ENCODE peak calls at places on chromosomes 16 and 17, in five cellular contexts. O is HepG2, U is GM12878, Y is GM12891, N is K562. C is an unnamed sample.

GRCh38 chr17:65055280-65055707 is 1.2 kb downstream of the GNA13 start:
- DNase-seq in O (no peak), U (no peak), Y (no peak), N (no peak), C (no peak)

GRCh38 chr17:61009619-61010018 is 332.0 kb downstream of the BCAS3 start:
- DNase-seq in O (no peak), U (peak), Y (no peak), N (no peak), C (no peak)

GRCh38 chr16:27745348-27745747 is 195.4 kb downstream of the KATNIP start:
- DNase-seq in O (peak), U (no peak), Y (no peak), N (no peak), C (no peak)

GRCh38 chr16:24036614-24037013 is 200.8 kb downstream of the PRKCB start:
- DNase-seq in O (peak), U (no peak), Y (peak), N (peak), C (peak)

GRCh38 chr16:11484691-11485258 is 101.9 kb downstream of the LITAF start:
- DNase-seq in O (no peak), U (no peak), Y (no peak), N (no peak), C (no peak)

GRCh38 chr16:28321700-28322411 is 29.5 kb downstream of the SBK1 start:
- DNase-seq in O (peak), U (no peak), Y (peak), N (peak), C (peak)

GRCh38 chr17:35588196-35588920 is 1.2 kb downstream of the AP2B1 start:
- DNase-seq in O (no peak), U (no peak), Y (no peak), N (no peak), C (no peak)

GRCh38 chr17:45224671-45225050 is 3.0 kb downstream of the FMNL1 start:
- DNase-seq in O (no peak), U (no peak), Y (no peak), N (no peak), C (peak)

GRCh38 chr17:2893422-2893914 is 97.2 kb downstream of the RAP1GAP2 start:
- DNase-seq in O (no peak), U (no peak), Y (no peak), N (no peak), C (no peak)

GRCh38 chr17:65074778-65075250 is 18.3 kb upstream of the GNA13 start:
- DNase-seq in O (peak), U (no peak), Y (no peak), N (peak), C (no peak)

GRCh38 chr16:9885457-9885856 is 296.8 kb downstream of the GRIN2A start:
- DNase-seq in O (no peak), U (no peak), Y (no peak), N (no peak), C (no peak)

GRCh38 chr17:8630227-8630801 is at the start of gene MYH10:
- DNase-seq in O (no peak), U (no peak), Y (no peak), N (peak), C (peak)
- TF ChIP-seq TAF1 in O (peak), U (no peak), Y (peak), N (peak), C (no peak)

GRCh38 chr16:3020247-3020603 is at the start of gene TNFRSF12A:
- DNase-seq in O (peak), U (no peak), Y (peak), N (peak), C (peak)
- TF ChIP-seq POLR2A in O (peak), U (peak), Y (no peak), N (peak), C (peak)

DNA sequence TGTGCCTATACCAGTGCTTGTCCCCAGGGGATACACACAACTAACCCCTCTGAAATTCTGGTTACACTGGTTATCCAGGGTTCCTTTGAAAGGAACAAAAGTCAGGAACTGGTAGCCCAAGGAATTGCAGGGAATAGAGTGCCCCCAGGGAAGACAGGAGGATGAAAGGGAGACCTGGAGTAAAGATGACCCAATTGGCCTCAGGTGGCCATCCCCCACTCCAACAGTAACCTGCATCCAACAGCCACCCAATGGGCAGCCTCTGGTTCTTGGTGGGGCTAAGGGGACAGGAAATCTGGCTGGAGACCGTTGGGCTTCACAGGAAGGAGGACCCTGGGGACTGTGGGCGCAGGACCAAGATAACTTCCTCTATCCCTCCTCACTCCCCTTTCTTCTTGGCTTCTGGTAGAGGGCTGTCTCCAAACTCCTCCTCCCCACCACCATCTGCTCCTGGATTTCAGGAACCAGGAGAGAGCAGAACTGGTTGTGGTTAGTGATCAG is 826 bp upstream of the MPO start:
- DNase-seq in O (no peak), U (no peak), Y (no peak), N (no peak), C (no peak)
- TF ChIP-seq POLR2AphosphoS5 in O (no peak), U (no peak), Y (no peak), N (no peak), C (no peak)

DNA sequence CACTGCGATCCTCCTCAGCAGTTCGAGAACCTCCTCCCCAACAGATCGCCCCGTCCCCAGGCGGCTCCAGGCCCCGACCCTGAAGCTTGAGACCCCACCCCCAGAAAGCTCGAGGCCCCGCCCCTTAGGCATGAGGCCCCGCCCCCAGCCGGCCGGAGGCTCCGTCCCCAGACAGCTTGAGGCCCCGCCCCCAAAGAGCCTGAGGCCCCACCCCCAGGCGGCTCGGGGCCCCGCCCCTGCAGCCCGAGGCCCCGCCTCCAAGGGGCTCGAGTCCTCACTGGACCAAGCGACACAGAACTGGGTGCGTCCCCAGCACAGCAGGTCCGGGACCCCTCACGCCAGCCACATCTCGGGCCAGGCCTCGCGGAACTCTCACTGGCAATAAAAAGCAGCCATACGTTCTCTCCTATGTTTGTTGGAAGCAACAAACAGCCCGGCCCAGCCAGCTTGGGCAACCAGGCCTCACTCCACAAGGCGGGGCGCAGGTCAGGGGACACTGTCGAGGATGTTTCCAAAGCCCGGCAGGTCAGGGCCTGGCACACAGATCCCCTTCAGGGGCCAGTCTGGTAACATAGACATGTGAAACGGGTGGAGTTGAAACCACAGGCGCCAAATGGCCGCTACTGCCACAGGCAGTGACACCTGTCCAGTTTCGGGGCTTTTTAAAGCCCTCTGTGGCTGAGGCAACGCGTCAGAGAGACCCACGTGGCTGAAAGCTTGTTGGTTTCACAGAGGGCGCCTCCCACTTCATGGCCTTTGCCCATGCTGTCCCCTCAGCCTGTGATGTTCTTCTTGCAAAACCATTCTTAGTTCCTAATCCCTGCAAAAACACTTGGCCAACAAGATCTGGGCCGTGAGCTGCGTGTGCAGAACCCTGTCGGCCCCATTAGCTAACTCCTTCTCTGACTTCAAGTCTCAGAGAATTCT is 224.2 kb downstream of the PARN start:
- DNase-seq in O (peak), U (peak), Y (peak), N (peak), C (peak)
- TF ChIP-seq TAF1 in O (peak), U (no peak), Y (no peak), N (no peak), C (no peak)

C was measured in GM12892.